ENCODE peak calls at places on chromosomes 2 and 18, in seven cellular contexts. One of them, this sample, is unnamed.

GRCh38 chr2:3121601-3122000 is 256.0 kb downstream of the EIPR1 start:
- DNase-seq in skeletal muscle cell: no peak
- DNase-seq in epithelial cell of esophagus: no peak
- DNase-seq in activated CD8-positive, alpha-beta memory T cell treated with anti-CD3 and anti-CD28 coated beads, Interleukin-2, amount 50 U/mL, for 4 hours: no peak
- DNase-seq in RKO: peak
- DNase-seq in CD8-positive, alpha-beta memory T cell: no peak
- DNase-seq in cardiac fibroblast: peak
- DNase-seq in this sample: no peak

GRCh38 chr2:112024246-112024645 is 30.8 kb upstream of the TMEM87B start:
- DNase-seq in skeletal muscle cell: no peak
- DNase-seq in epithelial cell of esophagus: no peak
- DNase-seq in activated CD8-positive, alpha-beta memory T cell treated with anti-CD3 and anti-CD28 coated beads, Interleukin-2, amount 50 U/mL, for 4 hours: no peak
- DNase-seq in RKO: no peak
- DNase-seq in CD8-positive, alpha-beta memory T cell: no peak
- DNase-seq in cardiac fibroblast: no peak
- DNase-seq in this sample: no peak

GRCh38 chr2:182866461-182867369 is at the start of gene FRZB:
- DNase-seq in skeletal muscle cell: peak
- DNase-seq in epithelial cell of esophagus: peak
- DNase-seq in activated CD8-positive, alpha-beta memory T cell treated with anti-CD3 and anti-CD28 coated beads, Interleukin-2, amount 50 U/mL, for 4 hours: no peak
- DNase-seq in RKO: no peak
- DNase-seq in CD8-positive, alpha-beta memory T cell: no peak
- DNase-seq in cardiac fibroblast: peak
- DNase-seq in this sample: peak

GRCh38 chr18:24244698-24245097 is 105.8 kb downstream of the CABYR start:
- DNase-seq in skeletal muscle cell: no peak
- DNase-seq in epithelial cell of esophagus: no peak
- DNase-seq in activated CD8-positive, alpha-beta memory T cell treated with anti-CD3 and anti-CD28 coated beads, Interleukin-2, amount 50 U/mL, for 4 hours: no peak
- DNase-seq in RKO: no peak
- DNase-seq in CD8-positive, alpha-beta memory T cell: no peak
- DNase-seq in cardiac fibroblast: no peak
- DNase-seq in this sample: no peak

GRCh38 chr2:2291500-2292260 is 39.4 kb downstream of the MYT1L start:
- DNase-seq in skeletal muscle cell: no peak
- DNase-seq in epithelial cell of esophagus: no peak
- DNase-seq in activated CD8-positive, alpha-beta memory T cell treated with anti-CD3 and anti-CD28 coated beads, Interleukin-2, amount 50 U/mL, for 4 hours: no peak
- DNase-seq in RKO: no peak
- DNase-seq in CD8-positive, alpha-beta memory T cell: no peak
- DNase-seq in cardiac fibroblast: no peak
- DNase-seq in this sample: peak

GRCh38 chr2:58731488-58731869 is 490.4 kb upstream of the FANCL start:
- DNase-seq in skeletal muscle cell: no peak
- DNase-seq in epithelial cell of esophagus: no peak
- DNase-seq in activated CD8-positive, alpha-beta memory T cell treated with anti-CD3 and anti-CD28 coated beads, Interleukin-2, amount 50 U/mL, for 4 hours: no peak
- DNase-seq in RKO: no peak
- DNase-seq in CD8-positive, alpha-beta memory T cell: no peak
- DNase-seq in cardiac fibroblast: no peak
- DNase-seq in this sample: no peak

GRCh38 chr2:170207901-170208300 is 30.0 kb downstream of the MYO3B start:
- DNase-seq in skeletal muscle cell: no peak
- DNase-seq in epithelial cell of esophagus: no peak
- DNase-seq in activated CD8-positive, alpha-beta memory T cell treated with anti-CD3 and anti-CD28 coated beads, Interleukin-2, amount 50 U/mL, for 4 hours: no peak
- DNase-seq in RKO: no peak
- DNase-seq in CD8-positive, alpha-beta memory T cell: no peak
- DNase-seq in cardiac fibroblast: no peak
- DNase-seq in this sample: no peak

GRCh38 chr2:236847023-236847422 is 238.7 kb upstream of the COPS8 start:
- DNase-seq in skeletal muscle cell: no peak
- DNase-seq in epithelial cell of esophagus: no peak
- DNase-seq in activated CD8-positive, alpha-beta memory T cell treated with anti-CD3 and anti-CD28 coated beads, Interleukin-2, amount 50 U/mL, for 4 hours: no peak
- DNase-seq in RKO: no peak
- DNase-seq in CD8-positive, alpha-beta memory T cell: no peak
- DNase-seq in cardiac fibroblast: no peak
- DNase-seq in this sample: no peak

GRCh38 chr2:216578325-216578724 is 54.9 kb upstream of the IGFBP2 start:
- DNase-seq in skeletal muscle cell: no peak
- DNase-seq in epithelial cell of esophagus: no peak
- DNase-seq in activated CD8-positive, alpha-beta memory T cell treated with anti-CD3 and anti-CD28 coated beads, Interleukin-2, amount 50 U/mL, for 4 hours: no peak
- DNase-seq in RKO: no peak
- DNase-seq in CD8-positive, alpha-beta memory T cell: no peak
- DNase-seq in cardiac fibroblast: peak
- DNase-seq in this sample: no peak

GRCh38 chr2:30339071-30339470 is 107.7 kb downstream of the LBH start:
- DNase-seq in skeletal muscle cell: no peak
- DNase-seq in epithelial cell of esophagus: no peak
- DNase-seq in activated CD8-positive, alpha-beta memory T cell treated with anti-CD3 and anti-CD28 coated beads, Interleukin-2, amount 50 U/mL, for 4 hours: no peak
- DNase-seq in RKO: no peak
- DNase-seq in CD8-positive, alpha-beta memory T cell: no peak
- DNase-seq in cardiac fibroblast: no peak
- DNase-seq in this sample: no peak

GRCh38 chr2:49616800-49617199 is 462.5 kb upstream of the FSHR start:
- DNase-seq in skeletal muscle cell: no peak
- DNase-seq in epithelial cell of esophagus: peak
- DNase-seq in activated CD8-positive, alpha-beta memory T cell treated with anti-CD3 and anti-CD28 coated beads, Interleukin-2, amount 50 U/mL, for 4 hours: no peak
- DNase-seq in RKO: peak
- DNase-seq in CD8-positive, alpha-beta memory T cell: no peak
- DNase-seq in cardiac fibroblast: peak
- DNase-seq in this sample: no peak

GRCh38 chr2:8729939-8730338 is 48.1 kb downstream of the ID2 start:
- DNase-seq in skeletal muscle cell: no peak
- DNase-seq in epithelial cell of esophagus: no peak
- DNase-seq in activated CD8-positive, alpha-beta memory T cell treated with anti-CD3 and anti-CD28 coated beads, Interleukin-2, amount 50 U/mL, for 4 hours: no peak
- DNase-seq in RKO: no peak
- DNase-seq in CD8-positive, alpha-beta memory T cell: no peak
- DNase-seq in cardiac fibroblast: no peak
- DNase-seq in this sample: no peak

GRCh38 chr2:138600732-138601437 is 99.3 kb downstream of the SPOPL start:
- DNase-seq in skeletal muscle cell: no peak
- DNase-seq in epithelial cell of esophagus: no peak
- DNase-seq in activated CD8-positive, alpha-beta memory T cell treated with anti-CD3 and anti-CD28 coated beads, Interleukin-2, amount 50 U/mL, for 4 hours: no peak
- DNase-seq in RKO: no peak
- DNase-seq in CD8-positive, alpha-beta memory T cell: no peak
- DNase-seq in cardiac fibroblast: peak
- DNase-seq in this sample: no peak

GRCh38 chr2:27762951-27763906 is 8.3 kb upstream of the MRPL33 start:
- DNase-seq in skeletal muscle cell: no peak
- DNase-seq in epithelial cell of esophagus: no peak
- DNase-seq in activated CD8-positive, alpha-beta memory T cell treated with anti-CD3 and anti-CD28 coated beads, Interleukin-2, amount 50 U/mL, for 4 hours: no peak
- DNase-seq in RKO: no peak
- DNase-seq in CD8-positive, alpha-beta memory T cell: no peak
- DNase-seq in cardiac fibroblast: no peak
- DNase-seq in this sample: no peak

GRCh38 chr2:191878576-191879298 is 31.8 kb upstream of the CAVIN2 start:
- DNase-seq in skeletal muscle cell: peak
- DNase-seq in epithelial cell of esophagus: peak
- DNase-seq in activated CD8-positive, alpha-beta memory T cell treated with anti-CD3 and anti-CD28 coated beads, Interleukin-2, amount 50 U/mL, for 4 hours: no peak
- DNase-seq in RKO: peak
- DNase-seq in CD8-positive, alpha-beta memory T cell: no peak
- DNase-seq in cardiac fibroblast: peak
- DNase-seq in this sample: peak

GRCh38 chr2:239122711-239123110 is 274.8 kb downstream of the TWIST2 start:
- DNase-seq in skeletal muscle cell: no peak
- DNase-seq in epithelial cell of esophagus: no peak
- DNase-seq in activated CD8-positive, alpha-beta memory T cell treated with anti-CD3 and anti-CD28 coated beads, Interleukin-2, amount 50 U/mL, for 4 hours: no peak
- DNase-seq in RKO: no peak
- DNase-seq in CD8-positive, alpha-beta memory T cell: no peak
- DNase-seq in cardiac fibroblast: no peak
- DNase-seq in this sample: no peak

GRCh38 chr2:98188351-98189046 is 101.5 kb downstream of the VWA3B start:
- DNase-seq in skeletal muscle cell: no peak
- DNase-seq in epithelial cell of esophagus: peak
- DNase-seq in activated CD8-positive, alpha-beta memory T cell treated with anti-CD3 and anti-CD28 coated beads, Interleukin-2, amount 50 U/mL, for 4 hours: no peak
- DNase-seq in RKO: no peak
- DNase-seq in CD8-positive, alpha-beta memory T cell: no peak
- DNase-seq in cardiac fibroblast: peak
- DNase-seq in this sample: peak

GRCh38 chr2:21759819-21760218 is 636.1 kb downstream of the TDRD15 start:
- DNase-seq in skeletal muscle cell: no peak
- DNase-seq in epithelial cell of esophagus: no peak
- DNase-seq in activated CD8-positive, alpha-beta memory T cell treated with anti-CD3 and anti-CD28 coated beads, Interleukin-2, amount 50 U/mL, for 4 hours: no peak
- DNase-seq in RKO: no peak
- DNase-seq in CD8-positive, alpha-beta memory T cell: no peak
- DNase-seq in cardiac fibroblast: no peak
- DNase-seq in this sample: no peak

GRCh38 chr2:97675714-97676113 is 6.2 kb downstream of the C2orf92 start:
- DNase-seq in skeletal muscle cell: no peak
- DNase-seq in epithelial cell of esophagus: no peak
- DNase-seq in activated CD8-positive, alpha-beta memory T cell treated with anti-CD3 and anti-CD28 coated beads, Interleukin-2, amount 50 U/mL, for 4 hours: no peak
- DNase-seq in RKO: no peak
- DNase-seq in CD8-positive, alpha-beta memory T cell: no peak
- DNase-seq in cardiac fibroblast: no peak
- DNase-seq in this sample: no peak

GRCh38 chr2:70010222-70011111 is 49.0 kb upstream of the ASPRV1 start:
- DNase-seq in skeletal muscle cell: no peak
- DNase-seq in epithelial cell of esophagus: peak
- DNase-seq in activated CD8-positive, alpha-beta memory T cell treated with anti-CD3 and anti-CD28 coated beads, Interleukin-2, amount 50 U/mL, for 4 hours: no peak
- DNase-seq in RKO: no peak
- DNase-seq in CD8-positive, alpha-beta memory T cell: no peak
- DNase-seq in cardiac fibroblast: no peak
- DNase-seq in this sample: no peak

GRCh38 chr2:46329803-46330775 is 32.9 kb downstream of the EPAS1 start:
- DNase-seq in skeletal muscle cell: peak
- DNase-seq in epithelial cell of esophagus: peak
- DNase-seq in activated CD8-positive, alpha-beta memory T cell treated with anti-CD3 and anti-CD28 coated beads, Interleukin-2, amount 50 U/mL, for 4 hours: no peak
- DNase-seq in RKO: peak
- DNase-seq in CD8-positive, alpha-beta memory T cell: no peak
- DNase-seq in cardiac fibroblast: peak
- DNase-seq in this sample: peak

GRCh38 chr2:28408764-28409599 is 16.3 kb downstream of the FOSL2 start:
- DNase-seq in skeletal muscle cell: peak
- DNase-seq in epithelial cell of esophagus: peak
- DNase-seq in activated CD8-positive, alpha-beta memory T cell treated with anti-CD3 and anti-CD28 coated beads, Interleukin-2, amount 50 U/mL, for 4 hours: peak
- DNase-seq in RKO: no peak
- DNase-seq in CD8-positive, alpha-beta memory T cell: peak
- DNase-seq in cardiac fibroblast: peak
- DNase-seq in this sample: no peak

GRCh38 chr2:239781461-239781860 is 243.7 kb downstream of the NDUFA10 start:
- DNase-seq in skeletal muscle cell: no peak
- DNase-seq in epithelial cell of esophagus: no peak
- DNase-seq in activated CD8-positive, alpha-beta memory T cell treated with anti-CD3 and anti-CD28 coated beads, Interleukin-2, amount 50 U/mL, for 4 hours: no peak
- DNase-seq in RKO: no peak
- DNase-seq in CD8-positive, alpha-beta memory T cell: no peak
- DNase-seq in cardiac fibroblast: no peak
- DNase-seq in this sample: no peak

GRCh38 chr2:132670961-132671781 is 1.2 kb upstream of the LYPD1 start:
- DNase-seq in skeletal muscle cell: peak
- DNase-seq in epithelial cell of esophagus: peak
- DNase-seq in activated CD8-positive, alpha-beta memory T cell treated with anti-CD3 and anti-CD28 coated beads, Interleukin-2, amount 50 U/mL, for 4 hours: no peak
- DNase-seq in RKO: no peak
- DNase-seq in CD8-positive, alpha-beta memory T cell: no peak
- DNase-seq in cardiac fibroblast: peak
- DNase-seq in this sample: peak

GRCh38 chr2:143183804-143184463 is 54.7 kb downstream of the ARHGAP15 start:
- DNase-seq in skeletal muscle cell: no peak
- DNase-seq in epithelial cell of esophagus: no peak
- DNase-seq in activated CD8-positive, alpha-beta memory T cell treated with anti-CD3 and anti-CD28 coated beads, Interleukin-2, amount 50 U/mL, for 4 hours: no peak
- DNase-seq in RKO: no peak
- DNase-seq in CD8-positive, alpha-beta memory T cell: no peak
- DNase-seq in cardiac fibroblast: no peak
- DNase-seq in this sample: no peak

GRCh38 chr2:8211384-8211783 is 470.5 kb upstream of the ID2 start:
- DNase-seq in skeletal muscle cell: no peak
- DNase-seq in epithelial cell of esophagus: no peak
- DNase-seq in activated CD8-positive, alpha-beta memory T cell treated with anti-CD3 and anti-CD28 coated beads, Interleukin-2, amount 50 U/mL, for 4 hours: no peak
- DNase-seq in RKO: no peak
- DNase-seq in CD8-positive, alpha-beta memory T cell: no peak
- DNase-seq in cardiac fibroblast: no peak
- DNase-seq in this sample: no peak

GRCh38 chr2:96945011-96945410 is 41.4 kb downstream of the FAM178B start:
- DNase-seq in skeletal muscle cell: no peak
- DNase-seq in epithelial cell of esophagus: no peak
- DNase-seq in activated CD8-positive, alpha-beta memory T cell treated with anti-CD3 and anti-CD28 coated beads, Interleukin-2, amount 50 U/mL, for 4 hours: no peak
- DNase-seq in RKO: no peak
- DNase-seq in CD8-positive, alpha-beta memory T cell: no peak
- DNase-seq in cardiac fibroblast: no peak
- DNase-seq in this sample: no peak

GRCh38 chr2:157053876-157054275 is 203.6 kb upstream of the GALNT5 start:
- DNase-seq in skeletal muscle cell: no peak
- DNase-seq in epithelial cell of esophagus: no peak
- DNase-seq in activated CD8-positive, alpha-beta memory T cell treated with anti-CD3 and anti-CD28 coated beads, Interleukin-2, amount 50 U/mL, for 4 hours: no peak
- DNase-seq in RKO: no peak
- DNase-seq in CD8-positive, alpha-beta memory T cell: no peak
- DNase-seq in cardiac fibroblast: peak
- DNase-seq in this sample: no peak

GRCh38 chr2:9666306-9666705 is 35.5 kb upstream of the YWHAQ start:
- DNase-seq in skeletal muscle cell: peak
- DNase-seq in epithelial cell of esophagus: no peak
- DNase-seq in activated CD8-positive, alpha-beta memory T cell treated with anti-CD3 and anti-CD28 coated beads, Interleukin-2, amount 50 U/mL, for 4 hours: no peak
- DNase-seq in RKO: no peak
- DNase-seq in CD8-positive, alpha-beta memory T cell: no peak
- DNase-seq in cardiac fibroblast: peak
- DNase-seq in this sample: peak

GRCh38 chr2:40406485-40407289 is 45.2 kb downstream of the SLC8A1 start:
- DNase-seq in skeletal muscle cell: no peak
- DNase-seq in epithelial cell of esophagus: no peak
- DNase-seq in activated CD8-positive, alpha-beta memory T cell treated with anti-CD3 and anti-CD28 coated beads, Interleukin-2, amount 50 U/mL, for 4 hours: no peak
- DNase-seq in RKO: no peak
- DNase-seq in CD8-positive, alpha-beta memory T cell: no peak
- DNase-seq in cardiac fibroblast: no peak
- DNase-seq in this sample: no peak

GRCh38 chr18:57214976-57215375 is 68.1 kb downstream of the BOD1L2 start:
- DNase-seq in skeletal muscle cell: no peak
- DNase-seq in epithelial cell of esophagus: peak
- DNase-seq in activated CD8-positive, alpha-beta memory T cell treated with anti-CD3 and anti-CD28 coated beads, Interleukin-2, amount 50 U/mL, for 4 hours: no peak
- DNase-seq in RKO: peak
- DNase-seq in CD8-positive, alpha-beta memory T cell: no peak
- DNase-seq in cardiac fibroblast: no peak
- DNase-seq in this sample: no peak

This sample was measured in AG08395.